ENCODE peak calls at places on chromosomes 4 and X, in nine cellular contexts. I is stomach, L is upper lobe of left lung, M is SK-N-SH, T is A549, V is tibial nerve, R is ovary, H is H1, W is esophagus muscularis mucosa. K is an unnamed sample.

GRCh38 chrX:51215266-51215665 is 117.4 kb upstream of the NUDT10 start:
- DNase-seq in I (no peak), L (no peak), M (no peak), T (no peak), V (no peak), R (no peak), H (no peak), W (no peak), K (no peak)

GRCh38 chrX:10085223-10085622 is 71.6 kb upstream of the CLCN4 start:
- DNase-seq in I (no peak), L (no peak), M (no peak), T (no peak), V (no peak), R (no peak), H (no peak), W (no peak), K (no peak)

GRCh38 chr4:12270546-12270945 is 841.9 kb upstream of the HS3ST1 start:
- DNase-seq in I (no peak), L (no peak), M (no peak), T (no peak), V (no peak), R (no peak), H (no peak), W (no peak), K (no peak)

GRCh38 chr4:129230836-129231235 is 134.9 kb downstream of the C4orf33 start:
- DNase-seq in I (no peak), L (no peak), M (no peak), T (no peak), V (no peak), R (no peak), H (no peak), W (no peak), K (no peak)

GRCh38 chr4:608236-608635 is 17.1 kb upstream of the PDE6B start:
- DNase-seq in I (peak), L (peak), M (no peak), T (no peak), V (no peak), R (peak), H (no peak), W (no peak), K (no peak)

GRCh38 chrX:65866146-65866545 is 173.7 kb downstream of the VSIG4 start:
- DNase-seq in I (no peak), L (no peak), M (no peak), T (no peak), V (no peak), R (no peak), H (no peak), W (no peak), K (no peak)

GRCh38 chr4:78446607-78447006 is 105.0 kb upstream of the ANXA3 start:
- DNase-seq in I (no peak), L (no peak), M (no peak), T (no peak), V (no peak), R (no peak), H (no peak), W (no peak), K (no peak)

GRCh38 chr4:153560918-153561317 is 94.8 kb downstream of the TMEM131L start:
- DNase-seq in I (no peak), L (no peak), M (no peak), T (no peak), V (no peak), R (no peak), H (no peak), W (peak), K (no peak)

GRCh38 chr4:186017801-186018200 is 51.2 kb upstream of the TLR3 start:
- DNase-seq in I (no peak), L (no peak), M (no peak), T (no peak), V (no peak), R (no peak), H (no peak), W (peak), K (no peak)

GRCh38 chrX:7109838-7110793 is 37.4 kb upstream of the STS start:
- DNase-seq in I (no peak), L (no peak), M (peak), T (no peak), V (no peak), R (no peak), H (no peak), W (no peak), K (no peak)

GRCh38 chr4:159503243-159503642 is 400.4 kb downstream of the RAPGEF2 start:
- DNase-seq in I (no peak), L (no peak), M (no peak), T (no peak), V (no peak), R (no peak), H (peak), W (no peak), K (no peak)

GRCh38 chr4:163548481-163549243 is 54.2 kb downstream of the TMA16 start:
- DNase-seq in I (no peak), L (no peak), M (peak), T (peak), V (no peak), R (no peak), H (no peak), W (no peak), K (no peak)

DNA sequence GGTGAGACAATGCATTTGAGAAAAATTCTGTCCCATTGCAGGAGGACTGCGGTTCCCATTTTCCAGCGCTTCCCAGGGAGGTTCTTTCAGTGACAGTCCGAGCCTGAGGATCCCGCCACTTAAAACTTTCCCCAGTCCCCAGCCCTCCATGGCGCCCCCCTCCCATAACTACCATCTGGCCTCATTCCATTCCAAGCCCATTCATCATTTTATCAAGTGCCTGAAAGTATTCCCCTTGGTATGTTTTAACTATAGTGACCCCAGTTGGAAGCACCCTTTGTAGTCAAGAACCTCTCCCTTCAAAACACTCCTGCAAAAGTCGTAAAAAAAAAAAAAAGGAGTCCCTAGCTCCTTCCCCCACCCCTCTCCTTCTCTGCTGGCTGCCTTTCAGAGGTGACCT is 1.2 kb downstream of the RASL11B start:
- DNase-seq in I (no peak), L (no peak), M (no peak), T (no peak), V (no peak), R (no peak), H (no peak), W (no peak), K (no peak)
- TF ChIP-seq EP300 in I (no peak), L (no peak), M (no peak), T (no peak), V (no peak), R (no peak), H (no peak), W (no peak), K (no peak)

GRCh38 chr4:172770787-172771186 is 397.8 kb upstream of the GALNT7 start:
- DNase-seq in I (no peak), L (no peak), M (no peak), T (no peak), V (no peak), R (no peak), H (no peak), W (no peak), K (no peak)
- TF ChIP-seq EP300 in I (no peak), L (no peak), M (no peak), T (no peak), V (no peak), R (no peak), H (no peak), W (no peak), K (no peak)

GRCh38 chr4:182175788-182176519 is 67.2 kb upstream of the TENM3 start:
- DNase-seq in I (no peak), L (no peak), M (no peak), T (peak), V (no peak), R (no peak), H (no peak), W (no peak), K (no peak)

GRCh38 chr4:182174979-182175378 is 68.2 kb upstream of the TENM3 start:
- DNase-seq in I (no peak), L (no peak), M (no peak), T (no peak), V (no peak), R (no peak), H (no peak), W (no peak), K (no peak)

GRCh38 chr4:182170417-182170935 is 72.7 kb upstream of the TENM3 start:
- DNase-seq in I (no peak), L (no peak), M (no peak), T (no peak), V (no peak), R (no peak), H (no peak), W (no peak), K (no peak)

GRCh38 chr4:182169987-182170386 is 73.2 kb upstream of the TENM3 start:
- DNase-seq in I (no peak), L (no peak), M (no peak), T (no peak), V (no peak), R (no peak), H (no peak), W (no peak), K (no peak)
- TF ChIP-seq EP300 in I (no peak), L (no peak), M (no peak), T (no peak), V (no peak), R (no peak), H (no peak), W (no peak), K (no peak)

GRCh38 chrX:119226431-119226830 is 9.7 kb upstream of the PGRMC1 start:
- DNase-seq in I (no peak), L (no peak), M (no peak), T (no peak), V (no peak), R (no peak), H (no peak), W (no peak), K (no peak)

GRCh38 chrX:119223784-119224183 is 12.3 kb upstream of the PGRMC1 start:
- DNase-seq in I (no peak), L (no peak), M (no peak), T (no peak), V (no peak), R (no peak), H (no peak), W (no peak), K (no peak)

GRCh38 chrX:119222932-119223331 is 13.2 kb upstream of the PGRMC1 start:
- DNase-seq in I (no peak), L (no peak), M (peak), T (no peak), V (no peak), R (no peak), H (no peak), W (no peak), K (no peak)

GRCh38 chrX:119230850-119231249 is 5.2 kb upstream of the PGRMC1 start:
- DNase-seq in I (no peak), L (no peak), M (no peak), T (no peak), V (no peak), R (no peak), H (no peak), W (no peak), K (no peak)

DNA sequence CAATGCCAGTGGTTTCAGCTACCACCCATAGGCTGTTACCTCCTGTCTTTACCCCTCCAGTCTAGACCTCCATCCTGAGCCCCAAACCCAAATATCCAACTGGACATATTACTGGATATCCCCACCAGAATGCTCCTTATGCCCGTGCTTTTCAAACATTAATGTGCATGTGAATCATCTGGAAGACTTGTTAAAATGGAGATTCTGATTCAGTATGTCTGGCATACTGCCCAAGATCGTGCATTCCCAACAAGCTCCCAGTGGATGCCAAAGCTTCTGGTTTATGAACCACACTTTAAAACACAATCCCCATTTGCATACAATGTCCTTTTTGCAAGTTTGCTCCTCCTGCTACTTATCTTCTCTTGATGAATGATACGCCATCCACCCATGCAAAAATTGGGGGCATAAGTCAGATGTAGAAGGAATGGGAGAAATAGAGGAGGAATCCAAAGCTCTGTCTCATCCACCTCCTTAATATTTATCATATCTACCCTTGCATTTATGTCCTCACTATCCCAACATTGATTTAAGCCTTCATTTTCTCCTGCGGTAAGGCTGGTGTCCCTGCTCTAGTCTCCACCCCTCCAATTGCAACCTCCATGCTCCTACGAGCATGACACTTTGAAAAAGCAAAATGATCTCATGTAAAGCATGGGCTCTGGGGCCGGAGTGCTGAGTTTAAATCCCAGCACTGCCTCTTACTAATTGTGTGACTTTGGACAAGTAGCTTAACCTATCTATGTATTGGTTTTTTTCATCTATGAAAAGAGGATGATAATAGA is 7.4 kb upstream of the PGRMC1 start:
- DNase-seq in I (no peak), L (no peak), M (no peak), T (peak), V (no peak), R (no peak), H (no peak), W (no peak), K (no peak)
- TF ChIP-seq EP300 in I (no peak), L (no peak), M (no peak), T (no peak), V (no peak), R (no peak), H (no peak), W (no peak), K (no peak)

DNA sequence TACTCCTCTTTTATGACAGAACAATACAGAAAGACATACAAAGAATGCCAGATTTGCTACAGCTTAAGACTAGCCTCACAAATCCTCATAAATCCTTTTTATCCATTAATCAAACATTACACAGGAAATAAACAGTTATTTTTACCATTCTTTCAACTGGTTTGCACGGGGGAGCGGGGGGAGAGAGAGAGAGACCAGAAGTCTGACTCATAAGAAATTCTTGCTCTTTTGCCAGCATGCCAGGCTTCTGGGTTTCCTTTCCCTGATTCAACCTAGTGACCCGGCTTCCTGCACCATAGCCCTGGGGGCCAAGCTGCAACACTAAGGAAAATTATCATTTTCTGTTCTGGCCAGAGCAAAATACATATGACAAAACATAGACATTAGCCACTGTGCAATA is 6.8 kb upstream of the RRAGB start:
- DNase-seq in I (no peak), L (no peak), M (no peak), T (peak), V (no peak), R (no peak), H (no peak), W (no peak), K (no peak)
- TF ChIP-seq EP300 in I (no peak), L (no peak), M (no peak), T (no peak), V (peak), R (no peak), H (no peak), W (no peak), K (no peak)

DNA sequence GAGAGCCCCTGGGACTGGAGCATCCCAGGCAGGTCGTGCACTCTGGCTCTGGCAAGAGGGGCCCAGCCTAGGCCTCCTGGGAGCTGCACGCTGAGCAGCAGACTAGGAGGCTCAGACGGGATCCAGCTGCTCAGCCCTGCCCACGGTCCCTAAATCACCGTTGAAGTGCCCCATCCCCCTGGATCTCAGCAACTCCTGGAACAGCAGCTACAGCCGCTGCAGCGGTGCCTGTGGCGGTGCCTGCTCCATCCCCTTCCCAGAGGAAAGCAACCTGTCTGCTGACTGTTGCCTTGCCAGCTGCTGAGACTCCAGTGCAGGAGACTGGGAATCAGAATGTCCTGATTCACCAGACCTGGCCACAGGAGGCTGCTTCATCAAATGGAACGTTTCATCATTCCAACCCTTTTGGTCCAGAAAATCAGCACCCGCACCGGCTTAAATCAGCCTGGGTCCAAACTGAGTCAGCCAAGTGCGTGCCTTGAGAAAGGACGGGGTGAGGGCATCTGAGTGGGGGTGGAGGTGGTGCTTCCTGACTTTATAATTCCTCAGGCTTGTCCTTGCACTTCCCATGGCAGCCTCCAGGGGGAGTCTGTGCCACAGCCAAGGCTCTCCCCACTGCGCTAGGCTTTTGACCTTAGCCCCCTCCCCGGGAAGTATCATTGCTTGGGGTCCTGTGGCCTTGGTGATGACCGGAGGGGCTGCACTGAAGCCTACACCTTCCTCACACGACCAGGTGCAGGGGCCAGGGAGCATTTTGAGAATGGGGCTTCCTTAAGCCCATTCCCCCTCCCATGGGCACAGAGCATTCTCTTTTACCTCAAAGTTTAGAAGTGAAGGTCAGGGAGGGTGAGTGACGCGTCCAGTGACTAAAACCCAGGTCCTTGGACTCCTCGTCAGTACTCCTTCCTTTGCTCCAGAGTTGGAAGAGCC is 6.5 kb downstream of the ZNF185 start:
- DNase-seq in I (peak), L (no peak), M (peak), T (peak), V (peak), R (peak), H (no peak), W (no peak), K (no peak)
- TF ChIP-seq EP300 in I (no peak), L (no peak), M (no peak), T (no peak), V (no peak), R (no peak), H (no peak), W (no peak), K (no peak)

GRCh38 chrX:34557733-34558132 is 99.4 kb downstream of the TMEM47 start:
- DNase-seq in I (no peak), L (no peak), M (no peak), T (no peak), V (no peak), R (no peak), H (no peak), W (no peak), K (no peak)
- TF ChIP-seq EP300 in I (no peak), L (no peak), M (no peak), T (no peak), V (no peak), R (no peak), H (no peak), W (no peak), K (no peak)

K was measured in suprapubic skin.